ENCODE peak calls at places on chromosomes 1 and 21, in six cellular contexts. F is non-pigmented ciliary epithelial cell; A is T-helper 2 cell; J is stimulated activated naive CD4-positive, alpha-beta T cell; H is psoas muscle; K is fibroblast of the conjunctiva. U is an unnamed sample.

GRCh38 chr21:37546949-37547614 is 180.5 kb downstream of the DYRK1A start:
- DNase-seq in F (no peak), A (no peak), J (no peak), H (no peak), K (no peak), U (no peak)

GRCh38 chr1:157542676-157543075 is 9.6 kb downstream of the FCRL5 start:
- DNase-seq in F (no peak), A (no peak), J (no peak), H (no peak), K (no peak), U (no peak)

GRCh38 chr21:34204481-34205439 is 131.4 kb downstream of the MRPS6 start:
- DNase-seq in F (no peak), A (no peak), J (no peak), H (no peak), K (no peak), U (no peak)

GRCh38 chr1:153541641-153542569 is 1.2 kb upstream of the S100A5 start:
- DNase-seq in F (no peak), A (no peak), J (no peak), H (no peak), K (no peak), U (no peak)

GRCh38 chr1:51230501-51231078 is 5.5 kb upstream of the RNF11 start:
- DNase-seq in F (no peak), A (no peak), J (no peak), H (no peak), K (no peak), U (no peak)

GRCh38 chr1:91736146-91736998 is 149.6 kb downstream of the TGFBR3 start:
- DNase-seq in F (no peak), A (no peak), J (no peak), H (no peak), K (no peak), U (no peak)

GRCh38 chr1:80056179-80056578 is 1049.6 kb upstream of the ADGRL4 start:
- DNase-seq in F (no peak), A (no peak), J (no peak), H (no peak), K (no peak), U (no peak)

GRCh38 chr1:3483801-3484444 is 29.5 kb downstream of the ARHGEF16 start:
- DNase-seq in F (no peak), A (peak; percentile 20), J (peak; percentile 8), H (peak; percentile 71), K (no peak), U (no peak)

GRCh38 chr1:181485276-181486097 is 2.2 kb downstream of the CACNA1E start:
- DNase-seq in F (no peak), A (no peak), J (no peak), H (no peak), K (no peak), U (no peak)

GRCh38 chr1:210905944-210906453 is 227.9 kb downstream of the KCNH1 start:
- DNase-seq in F (no peak), A (no peak), J (no peak), H (peak; percentile 62), K (no peak), U (no peak)

GRCh38 chr1:234531181-234532132 is 52.5 kb upstream of the TARBP1 start:
- DNase-seq in F (no peak), A (no peak), J (no peak), H (peak; percentile 81), K (peak; percentile 70), U (no peak)

GRCh38 chr1:156344409-156344808 is 6.1 kb downstream of the TSACC start:
- DNase-seq in F (no peak), A (no peak), J (no peak), H (no peak), K (no peak), U (no peak)

GRCh38 chr1:225428879-225429455 is 1.1 kb upstream of the LBR start:
- DNase-seq in F (no peak), A (no peak), J (no peak), H (no peak), K (no peak), U (no peak)

GRCh38 chr1:1777510-1777909 is 760 bp downstream of the NADK start:
- DNase-seq in F (no peak), A (no peak), J (no peak), H (peak; percentile 65), K (peak; percentile 71), U (no peak)

GRCh38 chr1:18946550-18947381 is 9.7 kb downstream of the IFFO2 start:
- DNase-seq in F (no peak), A (no peak), J (no peak), H (no peak), K (no peak), U (no peak)

GRCh38 chr1:38990401-38990745 is 703 bp upstream of the AKIRIN1 start:
- DNase-seq in F (no peak), A (no peak), J (no peak), H (no peak), K (no peak), U (no peak)

GRCh38 chr1:177568702-177569101 is 397.9 kb downstream of the BRINP2 start:
- DNase-seq in F (no peak), A (no peak), J (no peak), H (no peak), K (no peak), U (no peak)

GRCh38 chr1:8889103-8889846 is 10.8 kb upstream of the ENO1 start:
- DNase-seq in F (no peak), A (no peak), J (no peak), H (no peak), K (no peak), U (no peak)

GRCh38 chr1:1915911-1916835 is 1.1 kb downstream of the CALML6 start:
- DNase-seq in F (no peak), A (no peak), J (no peak), H (peak; percentile 56), K (no peak), U (no peak)

GRCh38 chr1:188364927-188365449 is 1536.2 kb downstream of the PLA2G4A start:
- DNase-seq in F (no peak), A (no peak), J (no peak), H (no peak), K (no peak), U (no peak)

GRCh38 chr1:111221633-111222286 is 5.8 kb upstream of the CHI3L2 start:
- DNase-seq in F (no peak), A (no peak), J (no peak), H (no peak), K (no peak), U (no peak)

GRCh38 chr1:46687095-46687659 is 15.5 kb downstream of the TEX38 start:
- DNase-seq in F (no peak), A (no peak), J (no peak), H (peak; percentile 65), K (peak; percentile 36), U (no peak)

GRCh38 chr1:109388884-109389637 is 8.7 kb downstream of the SORT1 start:
- DNase-seq in F (no peak), A (no peak), J (no peak), H (no peak), K (no peak), U (no peak)

GRCh38 chr1:184614667-184615066 is 140.0 kb downstream of the EDEM3 start:
- DNase-seq in F (no peak), A (no peak), J (no peak), H (no peak), K (no peak), U (no peak)

GRCh38 chr21:45041351-45041805 is 33.0 kb upstream of the ADARB1 start:
- DNase-seq in F (no peak), A (no peak), J (no peak), H (peak; percentile 91), K (peak; percentile 72), U (no peak)

GRCh38 chr1:151975311-151976014 is 18.2 kb downstream of the S100A10 start:
- DNase-seq in F (no peak), A (no peak), J (no peak), H (no peak), K (no peak), U (no peak)

GRCh38 chr1:33219886-33220661 is 36.2 kb upstream of the ZNF362 start:
- DNase-seq in F (no peak), A (no peak), J (no peak), H (no peak), K (no peak), U (no peak)

GRCh38 chr1:162285149-162285561 is 91.5 kb downstream of the SPATA46 start:
- DNase-seq in F (no peak), A (no peak), J (no peak), H (no peak), K (no peak), U (no peak)

GRCh38 chr1:41799723-41800122 is 119.0 kb downstream of the HIVEP3 start:
- DNase-seq in F (no peak), A (no peak), J (no peak), H (no peak), K (no peak), U (no peak)

GRCh38 chr1:245690153-245690552 is 535.4 kb downstream of the KIF26B start:
- DNase-seq in F (no peak), A (no peak), J (no peak), H (no peak), K (no peak), U (no peak)

GRCh38 chr1:112674440-112674985 is at the start of gene MOV10:
- DNase-seq in F (peak; percentile 35), A (peak; percentile 45), J (peak; percentile 54), H (peak; percentile 81), K (peak; percentile 66), U (peak; percentile 23)

GRCh38 chr1:41341756-41342562 is 19.3 kb upstream of the FOXO6 start:
- DNase-seq in F (no peak), A (no peak), J (no peak), H (no peak), K (no peak), U (no peak)